ENCODE peak calls at places on chromosomes 12 and 14, in four cellular contexts. R is GM12865; I is activated CD8-positive, alpha-beta memory T cell treated with anti-CD3 and anti-CD28 coated beads for 24 hours; O is A549. J is an unnamed sample.
A peak's percentile ranks its signal among the peaks of the same experiment; 100 is the strongest.

GRCh38 chr12:26689281-26689841 is 143.6 kb downstream of the ITPR2 start:
- DNase-seq in R (no peak), O (no peak), I (no peak), J (no peak)

GRCh38 chr12:95802482-95803264 is 12.1 kb upstream of the NTN4 start:
- DNase-seq in I (no peak), R (no peak), O (peak; percentile 98), J (no peak)

GRCh38 chr12:15603461-15604085 is 185.6 kb downstream of the EPS8 start:
- DNase-seq in R (no peak), O (no peak), I (no peak), J (no peak)

GRCh38 chr14:100246809-100247428 is 8.0 kb downstream of the YY1 start:
- DNase-seq in O (peak; percentile 73), I (no peak), R (peak; percentile 42), J (peak; percentile 40)

GRCh38 chr14:74459289-74459946 is 33.4 kb upstream of the SYNDIG1L start:
- DNase-seq in O (peak; percentile 48), R (peak; percentile 42), I (peak; percentile 61), J (no peak)

GRCh38 chr14:24952851-24953666 is 96.9 kb downstream of the STXBP6 start:
- DNase-seq in I (no peak), O (peak; percentile 13), R (no peak), J (no peak)

GRCh38 chr12:44915958-44916357 is 39.8 kb upstream of the NELL2 start:
- DNase-seq in I (no peak), O (no peak), R (no peak), J (no peak)

GRCh38 chr14:101076451-101077220 is 173.1 kb upstream of the RTL1 start:
- DNase-seq in O (no peak), I (peak; percentile 47), R (no peak), J (no peak)

GRCh38 chr12:30811966-30812365 is 57.2 kb upstream of the CAPRIN2 start:
- DNase-seq in I (no peak), O (no peak), R (no peak), J (no peak)

GRCh38 chr14:71322660-71323250 is 415.5 kb downstream of the PCNX1 start:
- DNase-seq in O (peak; percentile 42), I (no peak), R (peak; percentile 83), J (no peak)

GRCh38 chr12:132319991-132320570 is 9.3 kb downstream of the GALNT9 start:
- DNase-seq in R (no peak), O (no peak), I (no peak), J (no peak)

GRCh38 chr12:45475594-45475993 is 253.9 kb upstream of the ARID2 start:
- DNase-seq in I (no peak), R (peak; percentile 18), O (no peak), J (no peak)

GRCh38 chr12:104740668-104741067 is 217.4 kb downstream of the SLC41A2 start:
- DNase-seq in I (no peak), O (no peak), R (peak; percentile 84), J (no peak)

GRCh38 chr12:31274520-31275300 is 51.2 kb downstream of the SINHCAF start:
- DNase-seq in O (no peak), R (no peak), I (no peak), J (no peak)

GRCh38 chr12:124405592-124405991 is 110.7 kb downstream of the RFLNA start:
- DNase-seq in I (no peak), O (no peak), R (no peak), J (no peak)

GRCh38 chr14:47596860-47597259 is 78.5 kb downstream of the MDGA2 start:
- DNase-seq in O (no peak), I (no peak), R (no peak), J (no peak)

GRCh38 chr12:6925543-6926279 is 2.0 kb upstream of the ATN1 start:
- DNase-seq in R (no peak), O (peak; percentile 91), I (no peak), J (no peak)

GRCh38 chr12:93460882-93461281 is 6.4 kb upstream of the MRPL42 start:
- DNase-seq in O (no peak), I (no peak), R (no peak), J (no peak)

GRCh38 chr14:20609215-20610001 is 18.2 kb upstream of the RNASE12 start:
- DNase-seq in I (peak; percentile 88), O (peak; percentile 92), R (peak; percentile 90), J (peak; percentile 62)

GRCh38 chr14:100470523-100470897 is 116.7 kb downstream of the BEGAIN start:
- DNase-seq in O (no peak), I (no peak), R (no peak), J (no peak)

GRCh38 chr14:73728106-73729014 is 14.2 kb upstream of the PNMA1 start:
- DNase-seq in R (peak; percentile 86), O (peak; percentile 78), I (peak; percentile 96), J (peak; percentile 76)

GRCh38 chr12:111107392-111108178 is 187.2 kb upstream of the MYL2 start:
- DNase-seq in O (no peak), I (no peak), R (no peak), J (no peak)

GRCh38 chr12:51890511-51891171 is 2.7 kb downstream of the ANKRD33 start:
- DNase-seq in O (no peak), R (no peak), I (no peak), J (no peak)

GRCh38 chr14:86673523-86673969 is 1143.6 kb downstream of the FLRT2 start:
- DNase-seq in O (no peak), R (no peak), I (no peak), J (no peak)

GRCh38 chr12:98397323-98398105 is 117.9 kb upstream of the TMPO start:
- DNase-seq in I (peak; percentile 91), R (peak; percentile 81), O (peak; percentile 89), J (peak; percentile 65)

GRCh38 chr12:3568695-3569094 is 77.7 kb downstream of the PRMT8 start:
- DNase-seq in O (no peak), I (no peak), R (no peak), J (no peak)

GRCh38 chr14:63928744-63929174 is 76.0 kb downstream of the SYNE2 start:
- DNase-seq in R (no peak), O (no peak), I (no peak), J (no peak)

GRCh38 chr12:5433081-5433839 is 1.4 kb downstream of the NTF3 start:
- DNase-seq in R (no peak), O (no peak), I (no peak), J (no peak)

GRCh38 chr12:94304566-94305061 is 155.1 kb downstream of the CEP83 start:
- DNase-seq in O (no peak), I (no peak), R (no peak), J (no peak)

GRCh38 chr14:101475468-101476257 is 85.6 kb upstream of the DIO3 start:
- DNase-seq in O (peak; percentile 85), I (no peak), R (no peak), J (no peak)

GRCh38 chr12:54561164-54561563 is 11.8 kb downstream of the PDE1B start:
- DNase-seq in R (no peak), I (peak; percentile 64), O (no peak), J (no peak)